ENCODE peak calls at places on chromosomes 13 and 19, in ten cellular contexts. U is WTC11; P is IMR-90; Z is A549; M is stomach; F is astrocyte of the spinal cord; T is heart right ventricle; Y is type B pancreatic cell; C is mammary epithelial cell; J is CD4-positive, alpha-beta T cell. O is an unnamed sample.

GRCh38 chr13:47798906-47799305 is 202.2 kb downstream of the SUCLA2 start:
- DNase-seq in P (peak), T (no peak), Z (no peak), F (peak), M (no peak), U (no peak), C (peak), Y (no peak), J (no peak), O (no peak)

GRCh38 chr19:30144794-30145193 is 202.8 kb downstream of the URI1 start:
- DNase-seq in T (no peak), M (no peak), J (no peak), C (no peak), Z (no peak), P (no peak), Y (no peak), F (no peak), U (no peak), O (no peak)

GRCh38 chr13:99065250-99066015 is 87.6 kb upstream of the DOCK9 start:
- DNase-seq in T (no peak), P (no peak), M (no peak), Y (no peak), Z (no peak), C (peak), U (no peak), F (no peak), J (no peak), O (peak)

GRCh38 chr19:43425567-43426392 is 11.1 kb downstream of the TEX101 start:
- DNase-seq in J (no peak), P (peak), M (peak), U (no peak), T (no peak), C (peak), Y (no peak), F (no peak), Z (peak), O (peak)

GRCh38 chr13:32737111-32737571 is 150.9 kb downstream of the PDS5B start:
- DNase-seq in T (no peak), M (no peak), C (no peak), P (no peak), Y (no peak), U (no peak), F (peak), Z (no peak), J (no peak), O (no peak)

GRCh38 chr19:1513492-1514294 is 874 bp upstream of the ADAMTSL5 start:
- DNase-seq in P (peak), T (no peak), M (peak), Y (no peak), C (peak), J (peak), F (no peak), U (peak), Z (peak), O (peak)

GRCh38 chr13:102659168-102659713 is 35.6 kb downstream of the METTL21C start:
- DNase-seq in T (no peak), C (no peak), P (no peak), M (no peak), U (no peak), F (no peak), Z (no peak), J (no peak), Y (no peak), O (no peak)

GRCh38 chr13:77980592-77980991 is 62.0 kb upstream of the EDNRB start:
- DNase-seq in U (no peak), Y (no peak), F (peak), J (no peak), C (peak), P (peak), M (no peak), Z (peak), T (peak), O (peak)

GRCh38 chr19:49632576-49632975 is 7.4 kb downstream of the RRAS start:
- DNase-seq in Y (no peak), J (no peak), Z (no peak), C (no peak), F (no peak), M (no peak), T (no peak), P (no peak), U (no peak), O (no peak)

GRCh38 chr19:2208975-2209374 is 27.2 kb downstream of the PLEKHJ1 start:
- DNase-seq in P (no peak), Y (no peak), C (no peak), Z (no peak), J (no peak), T (peak), U (no peak), F (no peak), M (no peak), O (no peak)

GRCh38 chr19:18281082-18282020 is at the start of gene JUND:
- DNase-seq in P (peak), C (peak), Y (peak), U (peak), J (peak), M (peak), F (peak), T (peak), Z (peak), O (peak)
- TF ChIP-seq CTCF in P (peak), C (no peak), Y (peak), U (no peak), J (no peak), M (no peak), F (no peak), T (no peak), Z (no peak), O (no peak)

GRCh38 chr19:48319647-48320537 is 5.5 kb upstream of the EMP3 start:
- DNase-seq in P (peak), Y (no peak), U (peak), J (peak), M (peak), C (peak), T (peak), F (peak), Z (peak), O (peak)

GRCh38 chr19:48318286-48318987 is 6.9 kb upstream of the EMP3 start:
- DNase-seq in C (no peak), U (no peak), P (no peak), M (no peak), Z (no peak), J (no peak), T (no peak), Y (no peak), F (no peak), O (no peak)

GRCh38 chr19:48321622-48322591 is 3.4 kb upstream of the EMP3 start:
- DNase-seq in P (peak), F (peak), U (peak), M (peak), Z (peak), C (peak), Y (peak), T (peak), J (peak), O (peak)

GRCh38 chr19:48325265-48325910 is at the start of gene EMP3:
- DNase-seq in Y (no peak), F (peak), M (peak), P (peak), U (peak), C (peak), Z (peak), J (peak), T (peak), O (no peak)

DNA sequence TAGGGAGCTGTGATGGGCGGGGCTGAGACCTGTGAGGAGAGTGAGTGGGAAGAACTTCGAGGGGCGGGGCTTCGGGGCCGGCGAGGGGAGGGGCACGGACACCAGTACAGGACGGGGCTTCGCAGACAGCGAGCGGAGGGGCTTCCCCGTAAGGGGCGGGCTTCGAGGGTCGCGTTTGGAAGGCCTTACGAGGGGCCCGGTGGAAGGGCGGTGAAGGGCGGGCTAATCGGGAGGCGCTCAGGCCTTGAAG is 4.1 kb upstream of the EMP3 start:
- DNase-seq in U (peak), P (peak), Z (peak), T (peak), J (peak), C (peak), M (peak), Y (peak), F (peak), O (peak)
- TF ChIP-seq CTCF in U (no peak), P (no peak), Z (no peak), T (no peak), J (no peak), C (no peak), M (no peak), Y (no peak), F (no peak), O (no peak)

GRCh38 chr19:4660181-4660791 is 9.9 kb downstream of the MYDGF start:
- DNase-seq in T (no peak), F (no peak), Z (peak), U (peak), M (peak), J (no peak), C (no peak), Y (no peak), P (no peak), O (peak)
- TF ChIP-seq CTCF in T (peak), F (peak), Z (peak), U (no peak), M (no peak), J (no peak), C (peak), Y (peak), P (no peak), O (no peak)

DNA sequence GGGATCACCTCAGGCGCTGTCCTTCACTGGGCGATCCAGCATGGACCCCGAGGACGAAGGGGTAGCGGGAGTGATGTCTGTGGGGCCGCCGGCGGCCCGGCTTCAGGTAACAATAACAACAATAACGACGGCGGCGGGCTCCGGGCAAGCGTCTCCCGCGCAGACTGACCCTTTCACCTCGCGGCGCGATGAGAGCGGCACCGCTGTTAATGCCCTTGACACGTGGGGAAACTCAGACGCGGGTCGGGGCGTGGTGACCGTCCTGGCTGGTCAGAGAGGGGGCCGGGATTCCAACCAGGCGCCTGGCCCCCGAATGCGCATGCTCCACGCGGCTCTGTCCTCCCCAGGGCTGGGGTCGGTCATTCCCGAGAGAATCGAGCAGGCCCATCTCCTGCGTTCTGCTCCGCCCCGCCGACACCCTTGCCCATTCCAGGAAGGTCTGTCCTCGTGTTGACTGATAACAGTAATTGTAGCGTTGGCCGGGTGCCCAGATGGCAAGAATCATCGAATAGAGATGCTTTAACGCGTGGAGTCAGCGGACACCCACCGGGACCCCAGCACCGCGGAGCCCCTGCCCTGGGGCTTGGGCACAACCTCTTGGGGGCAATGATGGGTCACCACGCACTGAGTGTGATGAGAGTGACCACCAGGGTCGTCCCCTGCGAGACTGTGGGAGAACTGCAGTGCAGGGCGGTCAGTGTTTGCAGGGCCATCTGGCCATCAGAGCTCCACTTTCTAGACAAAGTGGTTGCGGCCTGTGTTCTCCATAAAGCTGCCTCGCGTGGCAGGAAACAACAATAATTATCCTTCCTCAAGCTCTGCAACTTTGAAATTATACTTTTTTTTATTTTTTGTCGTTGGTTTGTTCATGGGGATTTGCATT is 528 bp downstream of the ZNF8 start:
- DNase-seq in C (peak), J (peak), U (peak), F (peak), P (peak), Y (peak), M (peak), Z (peak), T (peak), O (peak)
- TF ChIP-seq CTCF in C (no peak), J (no peak), U (no peak), F (no peak), P (no peak), Y (peak), M (no peak), Z (no peak), T (no peak), O (no peak)

DNA sequence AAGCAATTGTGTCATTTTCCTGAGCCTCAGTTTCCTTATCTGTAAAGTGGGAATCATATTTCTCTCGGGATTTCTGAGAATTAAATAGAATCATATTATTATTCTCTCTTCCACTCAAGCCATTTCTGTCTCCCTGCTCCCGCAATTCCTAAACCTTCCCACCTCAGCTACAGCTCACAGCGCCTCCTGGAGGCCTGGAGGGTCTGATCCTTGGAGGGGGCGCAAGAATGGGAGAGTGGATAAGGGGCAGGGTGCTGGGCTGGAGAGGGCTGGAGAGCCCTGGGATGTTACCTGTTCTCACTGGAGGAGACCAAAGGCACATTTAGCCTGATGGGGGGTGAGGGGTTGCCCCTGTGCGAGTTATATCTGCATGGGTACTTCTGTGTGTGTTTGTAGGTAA is 31.1 kb upstream of the CYP2S1 start:
- DNase-seq in M (no peak), J (no peak), C (no peak), U (peak), P (no peak), T (no peak), F (no peak), Z (peak), Y (no peak), O (no peak)
- TF ChIP-seq CTCF in M (no peak), J (no peak), C (no peak), U (peak), P (no peak), T (no peak), F (peak), Z (peak), Y (peak), O (peak)

GRCh38 chr19:31666126-31666525 is 316.9 kb upstream of the TSHZ3 start:
- DNase-seq in F (no peak), J (no peak), P (no peak), Y (no peak), T (no peak), U (no peak), M (no peak), Z (no peak), C (peak), O (no peak)
- TF ChIP-seq CTCF in F (no peak), J (no peak), P (no peak), Y (no peak), T (no peak), U (no peak), M (no peak), Z (no peak), C (no peak), O (no peak)

DNA sequence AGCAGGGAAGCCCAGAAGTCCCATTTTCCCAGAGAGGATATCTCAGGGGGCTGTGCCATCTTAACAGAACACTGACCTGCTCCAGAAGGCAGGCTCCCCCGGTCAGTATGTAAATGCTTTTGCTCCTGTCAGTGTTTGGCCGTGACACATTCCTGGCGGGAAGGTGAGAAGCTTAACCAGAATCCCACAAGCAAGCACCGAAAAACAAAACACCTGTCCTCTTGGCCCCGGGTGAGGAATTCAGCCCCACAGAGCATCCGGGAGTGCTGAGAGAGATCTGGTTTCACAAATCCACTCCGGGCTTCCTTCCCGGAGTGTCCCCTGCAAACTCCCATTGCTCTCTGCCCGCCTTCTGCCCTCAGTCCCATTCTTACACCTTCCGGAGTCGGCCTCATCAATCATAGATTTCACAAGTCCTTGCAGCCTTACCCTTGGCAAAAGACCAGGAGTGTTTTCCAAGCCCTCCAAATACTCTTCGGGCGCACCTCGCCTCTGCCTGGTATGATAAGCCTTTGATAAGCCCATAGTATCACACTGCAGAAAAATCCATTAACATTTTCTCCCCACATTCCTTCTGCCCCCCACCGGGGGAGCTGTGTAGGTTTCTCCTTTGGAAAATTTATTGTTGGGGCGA is 12.2 kb downstream of the TPM4 start:
- DNase-seq in J (no peak), P (no peak), M (peak), F (no peak), Y (no peak), T (no peak), U (no peak), Z (peak), C (no peak), O (peak)
- TF ChIP-seq CTCF in J (no peak), P (no peak), M (no peak), F (peak), Y (peak), T (no peak), U (no peak), Z (no peak), C (peak), O (peak)

GRCh38 chr13:49210669-49211068 is 9.5 kb upstream of the MLNR start:
- DNase-seq in U (no peak), J (no peak), T (no peak), C (no peak), F (no peak), M (no peak), P (no peak), Z (no peak), Y (no peak), O (no peak)

GRCh38 chr13:49210114-49210513 is 10.0 kb upstream of the MLNR start:
- DNase-seq in J (no peak), P (no peak), F (no peak), C (no peak), T (no peak), M (no peak), Z (no peak), Y (no peak), U (no peak), O (no peak)

GRCh38 chr13:49208619-49209018 is 11.5 kb upstream of the MLNR start:
- DNase-seq in T (no peak), F (no peak), M (no peak), Z (no peak), J (no peak), P (no peak), Y (no peak), C (no peak), U (no peak), O (no peak)

GRCh38 chr13:49206641-49207040 is 13.5 kb upstream of the MLNR start:
- DNase-seq in F (no peak), U (no peak), T (no peak), Y (no peak), C (no peak), M (no peak), Z (no peak), J (no peak), P (no peak), O (no peak)
- TF ChIP-seq CTCF in F (no peak), U (no peak), T (no peak), Y (no peak), C (no peak), M (no peak), Z (no peak), J (no peak), P (no peak), O (no peak)

O was measured in PC-9.